ENCODE peak calls at places on chromosomes 5 and 9, in six cellular contexts. P is NCI-H1105; Q is stimulated activated naive CD8-positive, alpha-beta T cell treated with anti-CD3 and anti-CD28 coated beads, Interleukin-15, amount 100 ng/mL, for 72 hours; B is HFFc6; E is foreskin melanocyte; R is stimulated activated CD4-positive, alpha-beta T cell treated with anti-CD3 and anti-CD28 coated beads, Interleukin-4, amount 100 ng/mL, for 48 hours. V is an unnamed sample.

GRCh38 chr5:75412111-75412990 is 75.3 kb downstream of the HMGCR start:
- DNase-seq in B (peak), P (no peak), E (peak), Q (no peak), R (no peak), V (no peak)

GRCh38 chr5:40365357-40366330 is 314.1 kb upstream of the PTGER4 start:
- DNase-seq in P (no peak), E (peak), Q (no peak), R (no peak), B (no peak), V (no peak)

GRCh38 chr5:135441919-135442318 is 5.2 kb downstream of the DCANP1 start:
- DNase-seq in R (no peak), Q (no peak), B (no peak), P (no peak), E (no peak), V (no peak)

GRCh38 chr5:136057401-136057951 is 28.7 kb downstream of the TGFBI start:
- DNase-seq in R (no peak), E (no peak), P (no peak), Q (no peak), B (no peak), V (peak)

GRCh38 chr5:31193591-31194457 is at the start of gene CDH6:
- DNase-seq in E (no peak), Q (no peak), P (peak), B (no peak), R (no peak), V (peak)

GRCh38 chr5:27414099-27414498 is 375.7 kb upstream of the CDH9 start:
- DNase-seq in E (no peak), B (no peak), Q (no peak), R (no peak), P (no peak), V (no peak)

GRCh38 chr9:81597749-81598497 is 91.4 kb downstream of the TLE1 start:
- DNase-seq in Q (no peak), B (no peak), E (no peak), R (no peak), P (no peak), V (no peak)

GRCh38 chr9:134961331-134962064 is 43.8 kb upstream of the FCN1 start:
- DNase-seq in P (no peak), E (no peak), R (no peak), B (no peak), Q (no peak), V (no peak)

GRCh38 chr5:62432618-62433064 is 20.1 kb downstream of the IPO11 start:
- DNase-seq in P (no peak), R (no peak), Q (no peak), B (no peak), E (no peak), V (no peak)

GRCh38 chr9:134459164-134459563 is 132.9 kb downstream of the RXRA start:
- DNase-seq in R (no peak), P (no peak), B (no peak), E (no peak), Q (no peak), V (no peak)

GRCh38 chr9:106587021-106587420 is 275.9 kb upstream of the ZNF462 start:
- DNase-seq in P (no peak), E (no peak), R (no peak), B (no peak), Q (no peak), V (no peak)

GRCh38 chr5:51816427-51816826 is 433.2 kb downstream of the ISL1 start:
- DNase-seq in P (no peak), R (no peak), B (no peak), E (no peak), Q (no peak), V (no peak)

GRCh38 chr9:12775373-12775962 is 648 bp downstream of the LURAP1L start:
- DNase-seq in P (no peak), Q (no peak), E (peak), R (no peak), B (no peak), V (peak)